ENCODE peak calls at places on chromosomes 1 and 21, in ten cellular contexts. One of them, this sample, is unnamed. For H3K4me1, the result is how much of the 10 kb centered on the place peaks cover.

GRCh38 chr1:193417945-193418744 is 231.7 kb upstream of the B3GALT2 start:
- DNase-seq in prostate gland: no peak
- DNase-seq in gastrocnemius medialis: no peak
- DNase-seq in HCT116: no peak
- DNase-seq in breast epithelium: no peak
- DNase-seq in ovary: no peak
- DNase-seq in GM12878: no peak
- DNase-seq in K562: no peak
- DNase-seq in adrenal gland: no peak
- DNase-seq in heart left ventricle: no peak
- DNase-seq in this sample: no peak

GRCh38 chr1:219325368-219325742 is 151.7 kb downstream of the LYPLAL1 start:
- DNase-seq in prostate gland: no peak
- DNase-seq in gastrocnemius medialis: no peak
- DNase-seq in HCT116: no peak
- DNase-seq in breast epithelium: no peak
- DNase-seq in ovary: no peak
- DNase-seq in GM12878: no peak
- DNase-seq in K562: no peak
- DNase-seq in adrenal gland: no peak
- DNase-seq in heart left ventricle: no peak
- DNase-seq in this sample: no peak

GRCh38 chr1:19257178-19257914 is 5.7 kb downstream of the MRTO4 start:
- DNase-seq in prostate gland: no peak
- DNase-seq in gastrocnemius medialis: no peak
- DNase-seq in HCT116: no peak
- DNase-seq in breast epithelium: no peak
- DNase-seq in ovary: no peak
- DNase-seq in GM12878: no peak
- DNase-seq in K562: peak
- DNase-seq in adrenal gland: peak
- DNase-seq in heart left ventricle: no peak
- DNase-seq in this sample: no peak

GRCh38 chr1:230698130-230698529 is 15.8 kb downstream of the AGT start:
- DNase-seq in prostate gland: no peak
- DNase-seq in gastrocnemius medialis: no peak
- DNase-seq in HCT116: no peak
- DNase-seq in breast epithelium: no peak
- DNase-seq in ovary: no peak
- DNase-seq in GM12878: no peak
- DNase-seq in K562: no peak
- DNase-seq in adrenal gland: no peak
- DNase-seq in heart left ventricle: no peak
- DNase-seq in this sample: no peak

GRCh38 chr1:110677016-110677415 is 2.3 kb upstream of the KCNA3 start:
- DNase-seq in prostate gland: no peak
- DNase-seq in gastrocnemius medialis: no peak
- DNase-seq in HCT116: no peak
- DNase-seq in breast epithelium: no peak
- DNase-seq in ovary: no peak
- DNase-seq in GM12878: no peak
- DNase-seq in K562: no peak
- DNase-seq in adrenal gland: no peak
- DNase-seq in heart left ventricle: no peak
- DNase-seq in this sample: no peak

GRCh38 chr1:111364690-111365089 is 62.8 kb downstream of the OVGP1 start:
- DNase-seq in prostate gland: no peak
- DNase-seq in gastrocnemius medialis: no peak
- DNase-seq in HCT116: no peak
- DNase-seq in breast epithelium: no peak
- DNase-seq in ovary: no peak
- DNase-seq in GM12878: no peak
- DNase-seq in K562: no peak
- DNase-seq in adrenal gland: no peak
- DNase-seq in heart left ventricle: no peak
- DNase-seq in this sample: no peak

GRCh38 chr1:239112092-239112491 is 274.3 kb upstream of the CHRM3 start:
- DNase-seq in prostate gland: no peak
- DNase-seq in gastrocnemius medialis: no peak
- DNase-seq in HCT116: no peak
- DNase-seq in breast epithelium: no peak
- DNase-seq in ovary: no peak
- DNase-seq in GM12878: no peak
- DNase-seq in K562: no peak
- DNase-seq in adrenal gland: no peak
- DNase-seq in heart left ventricle: no peak
- DNase-seq in this sample: no peak

GRCh38 chr1:237054313-237054712 is 12.3 kb downstream of the RYR2 start:
- DNase-seq in prostate gland: no peak
- DNase-seq in gastrocnemius medialis: no peak
- DNase-seq in HCT116: no peak
- DNase-seq in breast epithelium: no peak
- DNase-seq in ovary: no peak
- DNase-seq in GM12878: no peak
- DNase-seq in K562: no peak
- DNase-seq in adrenal gland: no peak
- DNase-seq in heart left ventricle: no peak
- DNase-seq in this sample: no peak

GRCh38 chr1:203559523-203559922 is 65.6 kb downstream of the OPTC start:
- DNase-seq in prostate gland: no peak
- DNase-seq in gastrocnemius medialis: peak
- DNase-seq in HCT116: no peak
- DNase-seq in breast epithelium: no peak
- DNase-seq in ovary: peak
- DNase-seq in GM12878: no peak
- DNase-seq in K562: no peak
- DNase-seq in adrenal gland: peak
- DNase-seq in heart left ventricle: no peak
- DNase-seq in this sample: no peak

GRCh38 chr1:60970081-60970509 is 112.3 kb upstream of the NFIA start:
- DNase-seq in prostate gland: no peak
- DNase-seq in gastrocnemius medialis: no peak
- DNase-seq in HCT116: no peak
- DNase-seq in breast epithelium: no peak
- DNase-seq in ovary: no peak
- DNase-seq in GM12878: no peak
- DNase-seq in K562: peak
- DNase-seq in adrenal gland: no peak
- DNase-seq in heart left ventricle: no peak
- DNase-seq in this sample: no peak

GRCh38 chr1:169003864-169004516 is 102.5 kb upstream of the ATP1B1 start:
- DNase-seq in prostate gland: no peak
- DNase-seq in gastrocnemius medialis: no peak
- DNase-seq in HCT116: no peak
- DNase-seq in breast epithelium: peak
- DNase-seq in ovary: peak
- DNase-seq in GM12878: no peak
- DNase-seq in K562: no peak
- DNase-seq in adrenal gland: peak
- DNase-seq in heart left ventricle: no peak
- DNase-seq in this sample: peak

GRCh38 chr1:70487910-70488665 is 77.0 kb downstream of the CTH start:
- DNase-seq in prostate gland: peak
- DNase-seq in gastrocnemius medialis: no peak
- DNase-seq in HCT116: peak
- DNase-seq in breast epithelium: no peak
- DNase-seq in ovary: no peak
- DNase-seq in GM12878: peak
- DNase-seq in K562: peak
- DNase-seq in adrenal gland: peak
- DNase-seq in heart left ventricle: no peak
- DNase-seq in this sample: peak

GRCh38 chr1:53336146-53336545 is 8.3 kb upstream of the LRP8 start:
- DNase-seq in prostate gland: peak
- DNase-seq in gastrocnemius medialis: no peak
- DNase-seq in HCT116: no peak
- DNase-seq in breast epithelium: peak
- DNase-seq in ovary: no peak
- DNase-seq in GM12878: no peak
- DNase-seq in K562: no peak
- DNase-seq in adrenal gland: peak
- DNase-seq in heart left ventricle: no peak
- DNase-seq in this sample: no peak

GRCh38 chr1:71561206-71561605 is 480.4 kb upstream of the ZRANB2 start:
- DNase-seq in prostate gland: no peak
- DNase-seq in gastrocnemius medialis: no peak
- DNase-seq in HCT116: no peak
- DNase-seq in breast epithelium: no peak
- DNase-seq in ovary: no peak
- DNase-seq in GM12878: no peak
- DNase-seq in K562: no peak
- DNase-seq in adrenal gland: no peak
- DNase-seq in heart left ventricle: no peak
- DNase-seq in this sample: no peak

GRCh38 chr1:65001238-65001792 is 35.0 kb upstream of the JAK1 start:
- DNase-seq in prostate gland: no peak
- DNase-seq in gastrocnemius medialis: peak
- DNase-seq in HCT116: no peak
- DNase-seq in breast epithelium: no peak
- DNase-seq in ovary: peak
- DNase-seq in GM12878: no peak
- DNase-seq in K562: peak
- DNase-seq in adrenal gland: peak
- DNase-seq in heart left ventricle: peak
- DNase-seq in this sample: peak
- TF ChIP-seq POLR2A in prostate gland: no peak
- TF ChIP-seq POLR2A in gastrocnemius medialis: peak
- TF ChIP-seq POLR2A in HCT116: no peak
- TF ChIP-seq POLR2A in breast epithelium: no peak
- TF ChIP-seq POLR2A in ovary: no peak
- TF ChIP-seq POLR2A in GM12878: no peak
- TF ChIP-seq POLR2A in K562: no peak
- TF ChIP-seq POLR2A in adrenal gland: no peak
- TF ChIP-seq POLR2A in heart left ventricle: no peak
- TF ChIP-seq POLR2A in this sample: no peak

DNA sequence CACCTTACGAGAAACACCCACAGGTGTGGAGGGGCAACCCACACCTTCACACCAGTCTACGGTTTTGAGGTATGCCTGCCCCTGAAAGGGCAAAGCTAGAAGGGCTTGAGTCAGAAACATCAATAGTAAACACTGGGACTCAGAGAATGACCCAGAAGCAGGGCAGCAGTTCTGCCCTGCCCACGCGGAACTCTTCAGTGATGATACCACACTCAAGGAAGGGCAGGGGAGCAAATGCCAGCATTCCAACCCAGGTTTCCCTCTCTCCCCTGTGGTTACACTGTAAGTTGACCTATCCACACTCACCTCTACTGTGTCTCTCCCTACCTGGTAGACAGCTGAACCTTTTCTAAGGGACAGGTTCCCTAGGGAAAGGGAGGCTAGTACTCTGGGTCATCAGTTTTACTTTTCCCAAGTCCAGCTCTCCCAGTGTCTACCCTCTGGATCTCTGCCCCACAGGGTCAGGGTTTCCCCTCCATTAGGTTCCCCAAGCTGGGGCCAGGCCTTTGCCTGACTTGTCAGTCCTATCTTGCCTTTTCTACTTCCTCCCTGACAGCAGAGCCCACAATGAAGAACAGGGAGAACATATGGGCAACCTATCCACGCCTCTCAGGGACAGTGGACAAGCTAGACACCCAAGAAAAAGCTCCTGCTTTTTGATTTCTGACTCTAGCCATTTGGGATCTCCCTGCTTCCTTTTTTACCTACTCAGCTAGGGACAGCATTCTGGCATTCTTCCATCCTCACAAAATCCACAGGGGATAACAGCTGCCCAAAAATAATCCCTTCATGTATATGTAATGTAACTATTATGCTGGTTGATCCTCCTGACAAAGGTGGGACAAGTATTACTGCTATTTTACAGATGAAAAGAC is 3.0 kb downstream of the F11R start:
- DNase-seq in prostate gland: no peak
- DNase-seq in gastrocnemius medialis: no peak
- DNase-seq in HCT116: no peak
- DNase-seq in breast epithelium: no peak
- DNase-seq in ovary: no peak
- DNase-seq in GM12878: no peak
- DNase-seq in K562: peak
- DNase-seq in adrenal gland: no peak
- DNase-seq in heart left ventricle: no peak
- DNase-seq in this sample: no peak
- H3K4me1 ChIP-seq in prostate gland: under half
- H3K4me1 ChIP-seq in gastrocnemius medialis: under half
- H3K4me1 ChIP-seq in HCT116: under half
- H3K4me1 ChIP-seq in breast epithelium: under half
- H3K4me1 ChIP-seq in ovary: under half
- H3K4me1 ChIP-seq in GM12878: under half
- H3K4me1 ChIP-seq in K562: under half
- H3K4me1 ChIP-seq in adrenal gland: half or more
- H3K4me1 ChIP-seq in heart left ventricle: under half
- H3K4me1 ChIP-seq in this sample: half or more

GRCh38 chr21:25280061-25280460 is 327.2 kb downstream of the MRPL39 start:
- DNase-seq in prostate gland: no peak
- DNase-seq in gastrocnemius medialis: no peak
- DNase-seq in HCT116: no peak
- DNase-seq in breast epithelium: no peak
- DNase-seq in ovary: no peak
- DNase-seq in GM12878: no peak
- DNase-seq in K562: no peak
- DNase-seq in adrenal gland: no peak
- DNase-seq in heart left ventricle: no peak
- DNase-seq in this sample: no peak

GRCh38 chr21:25281134-25281533 is 326.1 kb downstream of the MRPL39 start:
- DNase-seq in prostate gland: no peak
- DNase-seq in gastrocnemius medialis: no peak
- DNase-seq in HCT116: no peak
- DNase-seq in breast epithelium: no peak
- DNase-seq in ovary: no peak
- DNase-seq in GM12878: no peak
- DNase-seq in K562: no peak
- DNase-seq in adrenal gland: no peak
- DNase-seq in heart left ventricle: no peak
- DNase-seq in this sample: no peak

DNA sequence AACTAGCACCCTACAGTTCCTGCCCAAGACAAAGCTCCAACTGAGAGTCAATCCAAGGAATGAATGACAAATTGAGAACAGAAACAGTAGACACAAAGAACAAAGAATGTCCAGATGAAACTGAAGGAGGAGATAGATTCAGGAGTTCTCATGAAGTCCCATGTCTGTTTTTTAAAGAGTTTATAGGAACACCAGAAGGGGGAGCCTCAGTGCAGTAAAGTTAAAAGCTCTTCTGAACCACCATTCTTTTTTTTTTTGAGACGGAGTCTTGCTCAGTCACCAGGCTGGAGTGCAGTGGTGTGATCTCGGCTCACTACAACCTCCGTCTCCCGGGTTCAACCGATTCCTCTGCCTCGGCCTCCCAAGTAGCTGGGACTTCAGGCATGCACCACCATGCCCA is 323.6 kb downstream of the MRPL39 start:
- DNase-seq in prostate gland: no peak
- DNase-seq in gastrocnemius medialis: no peak
- DNase-seq in HCT116: no peak
- DNase-seq in breast epithelium: no peak
- DNase-seq in ovary: no peak
- DNase-seq in GM12878: no peak
- DNase-seq in K562: no peak
- DNase-seq in adrenal gland: no peak
- DNase-seq in heart left ventricle: no peak
- DNase-seq in this sample: no peak
- TF ChIP-seq CTCF in prostate gland: no peak
- TF ChIP-seq CTCF in gastrocnemius medialis: no peak
- TF ChIP-seq CTCF in HCT116: no peak
- TF ChIP-seq CTCF in breast epithelium: no peak
- TF ChIP-seq CTCF in ovary: no peak
- TF ChIP-seq CTCF in GM12878: peak
- TF ChIP-seq CTCF in K562: peak
- TF ChIP-seq CTCF in adrenal gland: peak
- TF ChIP-seq CTCF in heart left ventricle: no peak
- TF ChIP-seq CTCF in this sample: peak

GRCh38 chr1:154191990-154192450 is at the start of gene TPM3:
- DNase-seq in prostate gland: no peak
- DNase-seq in gastrocnemius medialis: peak
- DNase-seq in HCT116: no peak
- DNase-seq in breast epithelium: no peak
- DNase-seq in ovary: no peak
- DNase-seq in GM12878: no peak
- DNase-seq in K562: no peak
- DNase-seq in adrenal gland: no peak
- DNase-seq in heart left ventricle: no peak
- DNase-seq in this sample: no peak
- TF ChIP-seq POLR2A in prostate gland: no peak
- TF ChIP-seq POLR2A in gastrocnemius medialis: peak
- TF ChIP-seq POLR2A in HCT116: no peak
- TF ChIP-seq POLR2A in breast epithelium: no peak
- TF ChIP-seq POLR2A in ovary: no peak
- TF ChIP-seq POLR2A in GM12878: no peak
- TF ChIP-seq POLR2A in K562: no peak
- TF ChIP-seq POLR2A in adrenal gland: no peak
- TF ChIP-seq POLR2A in heart left ventricle: no peak
- TF ChIP-seq POLR2A in this sample: no peak